ENCODE peak calls at places on chromosomes 1 and 21, in nine cellular contexts. One of them, this sample, is unnamed.

GRCh38 chr1:15850450-15851079 is 3.1 kb downstream of the SPEN start:
- DNase-seq in GM10248: no peak
- DNase-seq in stimulated activated CD4-positive, alpha-beta T cell treated with anti-CD3 and anti-CD28 coated beads, TNF-alpha, amount 100 ng/mL, for 4 hours: no peak
- DNase-seq in AG09309: no peak
- DNase-seq in stimulated activated CD8-positive, alpha-beta memory T cell treated with anti-CD3 and anti-CD28 coated beads, Interleukin-2, amount 100 ng/mL, for 1 hour: no peak
- DNase-seq in prostate gland: no peak
- DNase-seq in HCEC 1CT: no peak
- DNase-seq in activated CD4-positive, alpha-beta T cell treated with anti-CD3 and anti-CD28 coated beads, Interleukin-2, amount 10 ng/mL, durations not matched to agents 7 days and 5 days: no peak
- DNase-seq in bronchial epithelial cell: no peak
- DNase-seq in this sample: no peak

GRCh38 chr1:20485527-20486456 is at the start of gene CAMK2N1:
- DNase-seq in GM10248: peak
- DNase-seq in stimulated activated CD4-positive, alpha-beta T cell treated with anti-CD3 and anti-CD28 coated beads, TNF-alpha, amount 100 ng/mL, for 4 hours: no peak
- DNase-seq in AG09309: no peak
- DNase-seq in stimulated activated CD8-positive, alpha-beta memory T cell treated with anti-CD3 and anti-CD28 coated beads, Interleukin-2, amount 100 ng/mL, for 1 hour: peak
- DNase-seq in prostate gland: peak
- DNase-seq in HCEC 1CT: peak
- DNase-seq in activated CD4-positive, alpha-beta T cell treated with anti-CD3 and anti-CD28 coated beads, Interleukin-2, amount 10 ng/mL, durations not matched to agents 7 days and 5 days: peak
- DNase-seq in bronchial epithelial cell: peak
- DNase-seq in this sample: no peak

GRCh38 chr1:223007935-223008334 is 135.1 kb downstream of the TLR5 start:
- DNase-seq in GM10248: no peak
- DNase-seq in stimulated activated CD4-positive, alpha-beta T cell treated with anti-CD3 and anti-CD28 coated beads, TNF-alpha, amount 100 ng/mL, for 4 hours: no peak
- DNase-seq in AG09309: no peak
- DNase-seq in stimulated activated CD8-positive, alpha-beta memory T cell treated with anti-CD3 and anti-CD28 coated beads, Interleukin-2, amount 100 ng/mL, for 1 hour: no peak
- DNase-seq in prostate gland: no peak
- DNase-seq in HCEC 1CT: no peak
- DNase-seq in activated CD4-positive, alpha-beta T cell treated with anti-CD3 and anti-CD28 coated beads, Interleukin-2, amount 10 ng/mL, durations not matched to agents 7 days and 5 days: no peak
- DNase-seq in bronchial epithelial cell: no peak
- DNase-seq in this sample: no peak

GRCh38 chr21:38315155-38315554 is 58.4 kb downstream of the KCNJ15 start:
- DNase-seq in GM10248: no peak
- DNase-seq in stimulated activated CD4-positive, alpha-beta T cell treated with anti-CD3 and anti-CD28 coated beads, TNF-alpha, amount 100 ng/mL, for 4 hours: no peak
- DNase-seq in AG09309: no peak
- DNase-seq in stimulated activated CD8-positive, alpha-beta memory T cell treated with anti-CD3 and anti-CD28 coated beads, Interleukin-2, amount 100 ng/mL, for 1 hour: no peak
- DNase-seq in prostate gland: no peak
- DNase-seq in HCEC 1CT: no peak
- DNase-seq in activated CD4-positive, alpha-beta T cell treated with anti-CD3 and anti-CD28 coated beads, Interleukin-2, amount 10 ng/mL, durations not matched to agents 7 days and 5 days: no peak
- DNase-seq in bronchial epithelial cell: no peak
- DNase-seq in this sample: no peak

GRCh38 chr1:244496186-244496585 is 35.1 kb downstream of the CATSPERE start:
- DNase-seq in GM10248: no peak
- DNase-seq in stimulated activated CD4-positive, alpha-beta T cell treated with anti-CD3 and anti-CD28 coated beads, TNF-alpha, amount 100 ng/mL, for 4 hours: no peak
- DNase-seq in AG09309: no peak
- DNase-seq in stimulated activated CD8-positive, alpha-beta memory T cell treated with anti-CD3 and anti-CD28 coated beads, Interleukin-2, amount 100 ng/mL, for 1 hour: no peak
- DNase-seq in prostate gland: no peak
- DNase-seq in HCEC 1CT: no peak
- DNase-seq in activated CD4-positive, alpha-beta T cell treated with anti-CD3 and anti-CD28 coated beads, Interleukin-2, amount 10 ng/mL, durations not matched to agents 7 days and 5 days: no peak
- DNase-seq in bronchial epithelial cell: peak
- DNase-seq in this sample: no peak

GRCh38 chr21:33041981-33042380 is 16.2 kb downstream of the OLIG2 start:
- DNase-seq in GM10248: no peak
- DNase-seq in stimulated activated CD4-positive, alpha-beta T cell treated with anti-CD3 and anti-CD28 coated beads, TNF-alpha, amount 100 ng/mL, for 4 hours: no peak
- DNase-seq in AG09309: no peak
- DNase-seq in stimulated activated CD8-positive, alpha-beta memory T cell treated with anti-CD3 and anti-CD28 coated beads, Interleukin-2, amount 100 ng/mL, for 1 hour: no peak
- DNase-seq in prostate gland: no peak
- DNase-seq in HCEC 1CT: no peak
- DNase-seq in activated CD4-positive, alpha-beta T cell treated with anti-CD3 and anti-CD28 coated beads, Interleukin-2, amount 10 ng/mL, durations not matched to agents 7 days and 5 days: no peak
- DNase-seq in bronchial epithelial cell: no peak
- DNase-seq in this sample: no peak

GRCh38 chr1:221777434-221778072 is 35.7 kb upstream of the DUSP10 start:
- DNase-seq in GM10248: peak
- DNase-seq in stimulated activated CD4-positive, alpha-beta T cell treated with anti-CD3 and anti-CD28 coated beads, TNF-alpha, amount 100 ng/mL, for 4 hours: no peak
- DNase-seq in AG09309: no peak
- DNase-seq in stimulated activated CD8-positive, alpha-beta memory T cell treated with anti-CD3 and anti-CD28 coated beads, Interleukin-2, amount 100 ng/mL, for 1 hour: no peak
- DNase-seq in prostate gland: no peak
- DNase-seq in HCEC 1CT: no peak
- DNase-seq in activated CD4-positive, alpha-beta T cell treated with anti-CD3 and anti-CD28 coated beads, Interleukin-2, amount 10 ng/mL, durations not matched to agents 7 days and 5 days: peak
- DNase-seq in bronchial epithelial cell: no peak
- DNase-seq in this sample: peak

GRCh38 chr1:163170331-163170730 is 32.4 kb downstream of the RGS5 start:
- DNase-seq in GM10248: no peak
- DNase-seq in stimulated activated CD4-positive, alpha-beta T cell treated with anti-CD3 and anti-CD28 coated beads, TNF-alpha, amount 100 ng/mL, for 4 hours: no peak
- DNase-seq in AG09309: peak
- DNase-seq in stimulated activated CD8-positive, alpha-beta memory T cell treated with anti-CD3 and anti-CD28 coated beads, Interleukin-2, amount 100 ng/mL, for 1 hour: no peak
- DNase-seq in prostate gland: no peak
- DNase-seq in HCEC 1CT: peak
- DNase-seq in activated CD4-positive, alpha-beta T cell treated with anti-CD3 and anti-CD28 coated beads, Interleukin-2, amount 10 ng/mL, durations not matched to agents 7 days and 5 days: no peak
- DNase-seq in bronchial epithelial cell: no peak
- DNase-seq in this sample: no peak

GRCh38 chr21:34132905-34133304 is 59.5 kb downstream of the MRPS6 start:
- DNase-seq in GM10248: no peak
- DNase-seq in stimulated activated CD4-positive, alpha-beta T cell treated with anti-CD3 and anti-CD28 coated beads, TNF-alpha, amount 100 ng/mL, for 4 hours: no peak
- DNase-seq in AG09309: no peak
- DNase-seq in stimulated activated CD8-positive, alpha-beta memory T cell treated with anti-CD3 and anti-CD28 coated beads, Interleukin-2, amount 100 ng/mL, for 1 hour: no peak
- DNase-seq in prostate gland: no peak
- DNase-seq in HCEC 1CT: no peak
- DNase-seq in activated CD4-positive, alpha-beta T cell treated with anti-CD3 and anti-CD28 coated beads, Interleukin-2, amount 10 ng/mL, durations not matched to agents 7 days and 5 days: no peak
- DNase-seq in bronchial epithelial cell: no peak
- DNase-seq in this sample: no peak

GRCh38 chr21:27519357-27519756 is 552.5 kb upstream of the ADAMTS5 start:
- DNase-seq in GM10248: no peak
- DNase-seq in stimulated activated CD4-positive, alpha-beta T cell treated with anti-CD3 and anti-CD28 coated beads, TNF-alpha, amount 100 ng/mL, for 4 hours: no peak
- DNase-seq in AG09309: peak
- DNase-seq in stimulated activated CD8-positive, alpha-beta memory T cell treated with anti-CD3 and anti-CD28 coated beads, Interleukin-2, amount 100 ng/mL, for 1 hour: no peak
- DNase-seq in prostate gland: no peak
- DNase-seq in HCEC 1CT: peak
- DNase-seq in activated CD4-positive, alpha-beta T cell treated with anti-CD3 and anti-CD28 coated beads, Interleukin-2, amount 10 ng/mL, durations not matched to agents 7 days and 5 days: no peak
- DNase-seq in bronchial epithelial cell: peak
- DNase-seq in this sample: no peak

GRCh38 chr1:94559921-94560320 is 18.4 kb upstream of the F3 start:
- DNase-seq in GM10248: no peak
- DNase-seq in stimulated activated CD4-positive, alpha-beta T cell treated with anti-CD3 and anti-CD28 coated beads, TNF-alpha, amount 100 ng/mL, for 4 hours: no peak
- DNase-seq in AG09309: no peak
- DNase-seq in stimulated activated CD8-positive, alpha-beta memory T cell treated with anti-CD3 and anti-CD28 coated beads, Interleukin-2, amount 100 ng/mL, for 1 hour: no peak
- DNase-seq in prostate gland: no peak
- DNase-seq in HCEC 1CT: no peak
- DNase-seq in activated CD4-positive, alpha-beta T cell treated with anti-CD3 and anti-CD28 coated beads, Interleukin-2, amount 10 ng/mL, durations not matched to agents 7 days and 5 days: no peak
- DNase-seq in bronchial epithelial cell: no peak
- DNase-seq in this sample: no peak

This sample was measured in activated CD4-positive, CD25-positive, alpha-beta regulatory T cell treated with anti-CD3 and anti-CD28 coated beads, Interleukin-2, amount 50 U/mL, for 16 hours.